ENCODE peak calls at places on chromosome 10, in four cellular contexts. C, N, M and L are unnamed samples.
A peak's percentile ranks its signal among the peaks of the same experiment; 100 is the strongest.

GRCh38 chr10:116106611-116107010 is 166.4 kb downstream of the GFRA1 start:
- DNase-seq in M (no peak), N (no peak), C (no peak), L (no peak)

GRCh38 chr10:46546591-46547330 is 9.7 kb downstream of the GPRIN2 start:
- DNase-seq in M (peak; percentile 63), C (peak; percentile 73), N (no peak), L (no peak)

GRCh38 chr10:112793197-112793921 is 156.7 kb upstream of the TCF7L2 start:
- DNase-seq in M (no peak), C (peak; percentile 18), N (no peak), L (no peak)

GRCh38 chr10:72318383-72319262 is 36.1 kb downstream of the DNAJB12 start:
- DNase-seq in M (no peak), N (no peak), C (no peak), L (no peak)

GRCh38 chr10:96365571-96365970 is 6.8 kb upstream of the OPALIN start:
- DNase-seq in N (no peak), C (no peak), M (no peak), L (no peak)

GRCh38 chr10:110529596-110530011 is 31.9 kb downstream of the DUSP5 start:
- DNase-seq in C (no peak), M (peak; percentile 71), N (peak; percentile 65), L (no peak)

GRCh38 chr10:78925800-78926319 is 142.9 kb upstream of the ZMIZ1 start:
- DNase-seq in N (no peak), M (no peak), C (peak; percentile 96), L (no peak)

GRCh38 chr10:86365346-86366032 is 1.1 kb downstream of the GRID1 start:
- DNase-seq in C (no peak), M (peak; percentile 62), N (no peak), L (no peak)

GRCh38 chr10:5282137-5282536 is 82.6 kb upstream of the UCN3 start:
- DNase-seq in M (no peak), C (peak; percentile 29), N (no peak), L (no peak)

GRCh38 chr10:128063736-128064614 is 62.2 kb downstream of the MKI67 start:
- DNase-seq in N (peak; percentile 37), M (peak; percentile 69), C (peak; percentile 99), L (peak; percentile 68)

GRCh38 chr10:73307203-73307800 is 51.4 kb downstream of the CFAP70 start:
- DNase-seq in C (no peak), N (no peak), M (no peak), L (no peak)

GRCh38 chr10:100866575-100867098 is 46.1 kb upstream of the SLF2 start:
- DNase-seq in C (no peak), M (no peak), N (no peak), L (no peak)

GRCh38 chr10:3895045-3895609 is 110.1 kb upstream of the KLF6 start:
- DNase-seq in M (no peak), N (no peak), C (peak; percentile 81), L (no peak)

GRCh38 chr10:86188796-86189558 is 177.6 kb downstream of the GRID1 start:
- DNase-seq in N (no peak), C (no peak), M (peak; percentile 54), L (no peak)

GRCh38 chr10:72834183-72834825 is 59.2 kb upstream of the OIT3 start:
- DNase-seq in M (no peak), N (peak; percentile 76), C (peak; percentile 77), L (peak; percentile 51)

GRCh38 chr10:110052911-110053310 is 45.1 kb downstream of the ADD3 start:
- DNase-seq in M (no peak), N (no peak), C (no peak), L (no peak)

GRCh38 chr10:83572036-83572435 is 567.3 kb upstream of the GHITM start:
- DNase-seq in C (no peak), M (no peak), N (no peak), L (no peak)

GRCh38 chr10:131961777-131962450 is 19.8 kb downstream of the BNIP3 start:
- DNase-seq in N (no peak), M (peak; percentile 48), C (no peak), L (no peak)

GRCh38 chr10:33777223-33777622 is 442.8 kb upstream of the NRP1 start:
- DNase-seq in M (no peak), C (no peak), N (no peak), L (no peak)

GRCh38 chr10:79979973-79980687 is 31.2 kb upstream of the SFTPD start:
- DNase-seq in C (no peak), M (no peak), N (no peak), L (no peak)

GRCh38 chr10:17222329-17222728 is 5.7 kb upstream of the VIM start:
- DNase-seq in M (no peak), C (no peak), N (no peak), L (no peak)

GRCh38 chr10:93072713-93073538 is 767 bp upstream of the CYP26A1 start:
- DNase-seq in M (no peak), N (no peak), C (no peak), L (no peak)

GRCh38 chr10:117536862-117537435 is 5.6 kb upstream of the EMX2 start:
- DNase-seq in M (no peak), N (no peak), C (no peak), L (peak; percentile 12)

GRCh38 chr10:59748834-59749233 is 4.4 kb downstream of the MRLN start:
- DNase-seq in N (peak; percentile 15), M (no peak), C (peak; percentile 48), L (no peak)

GRCh38 chr10:42951486-42952251 is 125.2 kb upstream of the RET start:
- DNase-seq in C (no peak), M (peak; percentile 39), N (no peak), L (no peak)

GRCh38 chr10:49278497-49278902 is 20.5 kb upstream of the C10orf71 start:
- DNase-seq in C (no peak), M (no peak), N (no peak), L (no peak)

GRCh38 chr10:88505265-88505664 is 77.9 kb downstream of the RNLS start:
- DNase-seq in C (no peak), M (no peak), N (no peak), L (no peak)

GRCh38 chr10:26157734-26158133 is 58.8 kb upstream of the GAD2 start:
- DNase-seq in C (no peak), M (no peak), N (no peak), L (peak; percentile 41)

GRCh38 chr10:116170815-116171250 is 102.2 kb downstream of the GFRA1 start:
- DNase-seq in N (no peak), C (no peak), M (no peak), L (no peak)

GRCh38 chr10:71805776-71806705 is 32.7 kb upstream of the VSIR start:
- DNase-seq in C (peak; percentile 61), M (no peak), N (no peak), L (no peak)

GRCh38 chr10:3530346-3531096 is 254.5 kb downstream of the KLF6 start:
- DNase-seq in N (no peak), C (peak; percentile 94), M (no peak), L (no peak)